ENCODE peak calls at places on chromosomes 6 and 20, in four cellular contexts. One of them, this sample, is unnamed.

GRCh38 chr20:16664031-16664430 is 65.8 kb upstream of the SNRPB2 start:
- DNase-seq in tibial nerve: no peak
- DNase-seq in non-pigmented ciliary epithelial cell: no peak
- DNase-seq in NCI-H774: no peak
- DNase-seq in this sample: no peak

GRCh38 chr6:38603966-38604365 is 35.8 kb downstream of the BTBD9 start:
- DNase-seq in tibial nerve: no peak
- DNase-seq in non-pigmented ciliary epithelial cell: no peak
- DNase-seq in NCI-H774: no peak
- DNase-seq in this sample: no peak

GRCh38 chr20:1897965-1898464 is 2.8 kb downstream of the SIRPA start:
- DNase-seq in tibial nerve: no peak
- DNase-seq in non-pigmented ciliary epithelial cell: no peak
- DNase-seq in NCI-H774: no peak
- DNase-seq in this sample: no peak

GRCh38 chr6:26432622-26433021 is 7.7 kb upstream of the BTN3A3 start:
- DNase-seq in tibial nerve: no peak
- DNase-seq in non-pigmented ciliary epithelial cell: peak
- DNase-seq in NCI-H774: no peak
- DNase-seq in this sample: no peak

GRCh38 chr6:41780623-41781301 is at the start of gene PRICKLE4:
- DNase-seq in tibial nerve: no peak
- DNase-seq in non-pigmented ciliary epithelial cell: no peak
- DNase-seq in NCI-H774: no peak
- DNase-seq in this sample: no peak

GRCh38 chr20:59466107-59466815 is 138.1 kb upstream of the PHACTR3 start:
- DNase-seq in tibial nerve: no peak
- DNase-seq in non-pigmented ciliary epithelial cell: no peak
- DNase-seq in NCI-H774: no peak
- DNase-seq in this sample: no peak

GRCh38 chr6:37452522-37452921 is 19.5 kb downstream of the CMTR1 start:
- DNase-seq in tibial nerve: no peak
- DNase-seq in non-pigmented ciliary epithelial cell: no peak
- DNase-seq in NCI-H774: no peak
- DNase-seq in this sample: no peak

GRCh38 chr20:11556410-11556809 is 361.3 kb upstream of the BTBD3 start:
- DNase-seq in tibial nerve: no peak
- DNase-seq in non-pigmented ciliary epithelial cell: no peak
- DNase-seq in NCI-H774: no peak
- DNase-seq in this sample: no peak

GRCh38 chr6:17297261-17298080 is 16.3 kb downstream of the RBM24 start:
- DNase-seq in tibial nerve: no peak
- DNase-seq in non-pigmented ciliary epithelial cell: no peak
- DNase-seq in NCI-H774: no peak
- DNase-seq in this sample: no peak

GRCh38 chr20:19244291-19244690 is 31.8 kb downstream of the SLC24A3 start:
- DNase-seq in tibial nerve: no peak
- DNase-seq in non-pigmented ciliary epithelial cell: no peak
- DNase-seq in NCI-H774: no peak
- DNase-seq in this sample: no peak

GRCh38 chr20:56987992-56988391 is 278.4 kb downstream of the BMP7 start:
- DNase-seq in tibial nerve: no peak
- DNase-seq in non-pigmented ciliary epithelial cell: no peak
- DNase-seq in NCI-H774: no peak
- DNase-seq in this sample: no peak

GRCh38 chr6:37653933-37654565 is 43.6 kb downstream of the MDGA1 start:
- DNase-seq in tibial nerve: no peak
- DNase-seq in non-pigmented ciliary epithelial cell: no peak
- DNase-seq in NCI-H774: no peak
- DNase-seq in this sample: peak

GRCh38 chr6:34559651-34560365 is 3.7 kb upstream of the SPDEF start:
- DNase-seq in tibial nerve: no peak
- DNase-seq in non-pigmented ciliary epithelial cell: no peak
- DNase-seq in NCI-H774: no peak
- DNase-seq in this sample: no peak

GRCh38 chr6:14927398-14927797 is 318.5 kb upstream of the JARID2 start:
- DNase-seq in tibial nerve: no peak
- DNase-seq in non-pigmented ciliary epithelial cell: no peak
- DNase-seq in NCI-H774: no peak
- DNase-seq in this sample: no peak

GRCh38 chr6:16635810-16636602 is 125.3 kb downstream of the ATXN1 start:
- DNase-seq in tibial nerve: no peak
- DNase-seq in non-pigmented ciliary epithelial cell: peak
- DNase-seq in NCI-H774: no peak
- DNase-seq in this sample: no peak

GRCh38 chr6:70725817-70726413 is 58.2 kb downstream of the SMAP1 start:
- DNase-seq in tibial nerve: no peak
- DNase-seq in non-pigmented ciliary epithelial cell: no peak
- DNase-seq in NCI-H774: no peak
- DNase-seq in this sample: no peak

GRCh38 chr6:6154335-6154734 is 147.6 kb upstream of the NRN1 start:
- DNase-seq in tibial nerve: no peak
- DNase-seq in non-pigmented ciliary epithelial cell: no peak
- DNase-seq in NCI-H774: no peak
- DNase-seq in this sample: no peak

GRCh38 chr6:139370047-139370706 is 4.3 kb downstream of the CITED2 start:
- DNase-seq in tibial nerve: no peak
- DNase-seq in non-pigmented ciliary epithelial cell: no peak
- DNase-seq in NCI-H774: no peak
- DNase-seq in this sample: no peak

GRCh38 chr20:54149765-54150264 is 24.0 kb downstream of the CYP24A1 start:
- DNase-seq in tibial nerve: no peak
- DNase-seq in non-pigmented ciliary epithelial cell: no peak
- DNase-seq in NCI-H774: no peak
- DNase-seq in this sample: no peak

GRCh38 chr20:33490023-33490933 is at the start of gene CBFA2T2:
- DNase-seq in tibial nerve: peak
- DNase-seq in non-pigmented ciliary epithelial cell: no peak
- DNase-seq in NCI-H774: no peak
- DNase-seq in this sample: no peak

GRCh38 chr6:138926579-138926978 is 61.5 kb downstream of the REPS1 start:
- DNase-seq in tibial nerve: no peak
- DNase-seq in non-pigmented ciliary epithelial cell: no peak
- DNase-seq in NCI-H774: no peak
- DNase-seq in this sample: no peak

GRCh38 chr6:41878961-41879405 is 16.2 kb downstream of the USP49 start:
- DNase-seq in tibial nerve: no peak
- DNase-seq in non-pigmented ciliary epithelial cell: peak
- DNase-seq in NCI-H774: no peak
- DNase-seq in this sample: no peak

GRCh38 chr6:67594366-67594765 is 1040.7 kb upstream of the ADGRB3 start:
- DNase-seq in tibial nerve: no peak
- DNase-seq in non-pigmented ciliary epithelial cell: no peak
- DNase-seq in NCI-H774: no peak
- DNase-seq in this sample: no peak

GRCh38 chr6:36671687-36672375 is 6.7 kb upstream of the CDKN1A start:
- DNase-seq in tibial nerve: no peak
- DNase-seq in non-pigmented ciliary epithelial cell: no peak
- DNase-seq in NCI-H774: no peak
- DNase-seq in this sample: no peak

GRCh38 chr20:48885237-48885636 is 36.3 kb upstream of the ARFGEF2 start:
- DNase-seq in tibial nerve: no peak
- DNase-seq in non-pigmented ciliary epithelial cell: no peak
- DNase-seq in NCI-H774: no peak
- DNase-seq in this sample: no peak

GRCh38 chr6:161139766-161140553 is 133.9 kb downstream of the AGPAT4 start:
- DNase-seq in tibial nerve: no peak
- DNase-seq in non-pigmented ciliary epithelial cell: no peak
- DNase-seq in NCI-H774: no peak
- DNase-seq in this sample: no peak

GRCh38 chr6:2937627-2938003 is 33.8 kb downstream of the SERPINB6 start:
- DNase-seq in tibial nerve: no peak
- DNase-seq in non-pigmented ciliary epithelial cell: no peak
- DNase-seq in NCI-H774: no peak
- DNase-seq in this sample: no peak

GRCh38 chr6:315921-316752 is 23.9 kb downstream of the DUSP22 start:
- DNase-seq in tibial nerve: no peak
- DNase-seq in non-pigmented ciliary epithelial cell: no peak
- DNase-seq in NCI-H774: no peak
- DNase-seq in this sample: no peak

GRCh38 chr20:46243707-46244628 is 64.3 kb downstream of the CDH22 start:
- DNase-seq in tibial nerve: no peak
- DNase-seq in non-pigmented ciliary epithelial cell: no peak
- DNase-seq in NCI-H774: no peak
- DNase-seq in this sample: no peak

GRCh38 chr6:29811377-29811776 is 16.2 kb upstream of the HLA-G start:
- DNase-seq in tibial nerve: no peak
- DNase-seq in non-pigmented ciliary epithelial cell: no peak
- DNase-seq in NCI-H774: no peak
- DNase-seq in this sample: no peak

GRCh38 chr6:36309900-36310299 is 26.8 kb downstream of the BNIP5 start:
- DNase-seq in tibial nerve: no peak
- DNase-seq in non-pigmented ciliary epithelial cell: no peak
- DNase-seq in NCI-H774: no peak
- DNase-seq in this sample: no peak

GRCh38 chr6:87436435-87436834 is 28.7 kb downstream of the CFAP206 start:
- DNase-seq in tibial nerve: no peak
- DNase-seq in non-pigmented ciliary epithelial cell: peak
- DNase-seq in NCI-H774: no peak
- DNase-seq in this sample: peak

GRCh38 chr20:17648306-17648646 is 33.8 kb downstream of the RRBP1 start:
- DNase-seq in tibial nerve: no peak
- DNase-seq in non-pigmented ciliary epithelial cell: no peak
- DNase-seq in NCI-H774: no peak
- DNase-seq in this sample: no peak

GRCh38 chr6:3022765-3023662 is 23.3 kb downstream of the NQO2 start:
- DNase-seq in tibial nerve: no peak
- DNase-seq in non-pigmented ciliary epithelial cell: no peak
- DNase-seq in NCI-H774: no peak
- DNase-seq in this sample: no peak

GRCh38 chr6:106739387-106739786 is 110.0 kb downstream of the QRSL1 start:
- DNase-seq in tibial nerve: no peak
- DNase-seq in non-pigmented ciliary epithelial cell: no peak
- DNase-seq in NCI-H774: no peak
- DNase-seq in this sample: no peak

GRCh38 chr20:19935842-19936241 is 81.3 kb upstream of the NAA20 start:
- DNase-seq in tibial nerve: no peak
- DNase-seq in non-pigmented ciliary epithelial cell: no peak
- DNase-seq in NCI-H774: no peak
- DNase-seq in this sample: no peak

GRCh38 chr6:155187096-155187495 is 76.7 kb upstream of the CLDN20 start:
- DNase-seq in tibial nerve: no peak
- DNase-seq in non-pigmented ciliary epithelial cell: no peak
- DNase-seq in NCI-H774: no peak
- DNase-seq in this sample: no peak